ENCODE peak calls at places on chromosome 13, in six cellular contexts. J, I, F, Q, H and G are unnamed samples.

GRCh38 chr13:98252931-98253470 is 75.9 kb upstream of the RNF113B start:
- DNase-seq in J (no peak), I (no peak), F (no peak), Q (no peak), H (no peak), G (no peak)

GRCh38 chr13:31001647-31002046 is 69.2 kb downstream of the TEX26 start:
- DNase-seq in J (no peak), I (peak; percentile 13), F (no peak), Q (no peak), H (no peak), G (no peak)

GRCh38 chr13:44340508-44340907 is 33.1 kb upstream of the SERP2 start:
- DNase-seq in J (no peak), I (no peak), F (no peak), Q (no peak), H (no peak), G (no peak)

GRCh38 chr13:20553309-20553708 is 13.6 kb upstream of the IFT88 start:
- DNase-seq in J (no peak), I (no peak), F (no peak), Q (no peak), H (no peak), G (no peak)

GRCh38 chr13:38607136-38607535 is 79.7 kb upstream of the FREM2 start:
- DNase-seq in J (no peak), I (no peak), F (no peak), Q (no peak), H (no peak), G (no peak)

GRCh38 chr13:26324867-26325266 is 70.9 kb downstream of the CDK8 start:
- DNase-seq in J (no peak), I (no peak), F (no peak), Q (no peak), H (no peak), G (no peak)

GRCh38 chr13:112711528-112712265 is 21.9 kb downstream of the ATP11A start:
- DNase-seq in J (peak; percentile 85), I (peak; percentile 78), F (no peak), Q (peak; percentile 87), H (no peak), G (peak; percentile 93)

GRCh38 chr13:37716395-37716794 is 117.8 kb upstream of the POSTN start:
- DNase-seq in J (no peak), I (no peak), F (no peak), Q (no peak), H (no peak), G (no peak)

GRCh38 chr13:59478908-59479307 is 684.8 kb downstream of the DIAPH3 start:
- DNase-seq in J (no peak), I (no peak), F (no peak), Q (no peak), H (no peak), G (no peak)

GRCh38 chr13:38686635-38687245 is at the start of gene FREM2:
- DNase-seq in J (peak; percentile 65), I (peak; percentile 68), F (no peak), Q (peak; percentile 66), H (no peak), G (no peak)

GRCh38 chr13:95176611-95177259 is 124.5 kb downstream of the ABCC4 start:
- DNase-seq in J (no peak), I (no peak), F (no peak), Q (no peak), H (no peak), G (no peak)

GRCh38 chr13:98171806-98172569 is 5.1 kb downstream of the RNF113B start:
- DNase-seq in J (peak; percentile 29), I (no peak), F (no peak), Q (peak; percentile 78), H (no peak), G (peak; percentile 82)

GRCh38 chr13:114101325-114101821 is 31.1 kb downstream of the RASA3 start:
- DNase-seq in J (peak; percentile 31), I (no peak), F (no peak), Q (peak; percentile 82), H (no peak), G (peak; percentile 34)

GRCh38 chr13:22278336-22278929 is 607.6 kb downstream of the FGF9 start:
- DNase-seq in J (peak; percentile 18), I (peak; percentile 73), F (peak; percentile 32), Q (no peak), H (peak; percentile 54), G (no peak)

GRCh38 chr13:27972619-27972877 is 3.4 kb upstream of the CDX2 start:
- DNase-seq in J (no peak), I (no peak), F (no peak), Q (no peak), H (no peak), G (no peak)

GRCh38 chr13:28489975-28490550 is 4.9 kb downstream of the FLT1 start:
- DNase-seq in J (no peak), I (no peak), F (no peak), Q (no peak), H (no peak), G (no peak)

GRCh38 chr13:113489549-113490495 is 689 bp downstream of the DCUN1D2 start:
- DNase-seq in J (no peak), I (no peak), F (peak; percentile 43), Q (no peak), H (no peak), G (peak; percentile 76)

GRCh38 chr13:51397262-51397933 is 55.4 kb downstream of the INTS6 start:
- DNase-seq in J (peak; percentile 73), I (no peak), F (no peak), Q (no peak), H (no peak), G (peak; percentile 51)

GRCh38 chr13:107271226-107271625 is 703.3 kb upstream of the ARGLU1 start:
- DNase-seq in J (no peak), I (no peak), F (no peak), Q (no peak), H (no peak), G (no peak)

GRCh38 chr13:21641629-21642028 is 29.2 kb upstream of the FGF9 start:
- DNase-seq in J (no peak), I (no peak), F (no peak), Q (no peak), H (no peak), G (no peak)

GRCh38 chr13:109007946-109008345 is 378.5 kb downstream of the MYO16 start:
- DNase-seq in J (no peak), I (no peak), F (no peak), Q (no peak), H (no peak), G (no peak)

GRCh38 chr13:97068146-97068545 is 73.9 kb upstream of the OXGR1 start:
- DNase-seq in J (no peak), I (no peak), F (no peak), Q (no peak), H (no peak), G (no peak)

GRCh38 chr13:43433691-43434121 is 353.1 kb downstream of the ENOX1 start:
- DNase-seq in J (peak; percentile 83), I (no peak), F (no peak), Q (no peak), H (no peak), G (no peak)

GRCh38 chr13:98466634-98467236 is 110.2 kb downstream of the STK24 start:
- DNase-seq in J (no peak), I (no peak), F (no peak), Q (no peak), H (no peak), G (no peak)

GRCh38 chr13:75359266-75359665 is 122.7 kb downstream of the TBC1D4 start:
- DNase-seq in J (no peak), I (no peak), F (no peak), Q (no peak), H (no peak), G (no peak)

DNA sequence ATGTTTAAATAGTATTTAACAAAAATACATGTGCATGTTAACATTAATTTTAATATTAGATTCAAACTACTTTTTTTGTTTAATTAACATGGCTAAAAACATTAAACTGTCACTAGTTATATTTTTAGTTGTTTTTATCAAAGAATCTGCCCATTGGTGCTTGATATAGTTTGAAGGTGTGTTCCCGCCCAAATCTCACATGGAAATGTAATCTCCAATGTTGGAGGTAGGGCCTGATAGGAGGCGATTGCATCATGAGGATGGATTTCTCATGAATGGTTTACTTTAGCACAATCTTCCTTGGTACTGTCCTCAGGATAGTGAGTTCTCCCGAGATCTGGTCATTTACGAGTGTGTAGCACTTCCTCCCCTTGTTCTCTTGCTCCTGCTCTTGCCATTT is 2459.4 kb downstream of the PCDH9 start:
- DNase-seq in J (no peak), I (no peak), F (no peak), Q (no peak), H (no peak), G (no peak)
- H3K27ac ChIP-seq in J (no peak overlapping the region), I (no peak overlapping the region), F (no peak overlapping the region), Q (no peak overlapping the region), H (no peak overlapping the region), G (no peak overlapping the region)

DNA sequence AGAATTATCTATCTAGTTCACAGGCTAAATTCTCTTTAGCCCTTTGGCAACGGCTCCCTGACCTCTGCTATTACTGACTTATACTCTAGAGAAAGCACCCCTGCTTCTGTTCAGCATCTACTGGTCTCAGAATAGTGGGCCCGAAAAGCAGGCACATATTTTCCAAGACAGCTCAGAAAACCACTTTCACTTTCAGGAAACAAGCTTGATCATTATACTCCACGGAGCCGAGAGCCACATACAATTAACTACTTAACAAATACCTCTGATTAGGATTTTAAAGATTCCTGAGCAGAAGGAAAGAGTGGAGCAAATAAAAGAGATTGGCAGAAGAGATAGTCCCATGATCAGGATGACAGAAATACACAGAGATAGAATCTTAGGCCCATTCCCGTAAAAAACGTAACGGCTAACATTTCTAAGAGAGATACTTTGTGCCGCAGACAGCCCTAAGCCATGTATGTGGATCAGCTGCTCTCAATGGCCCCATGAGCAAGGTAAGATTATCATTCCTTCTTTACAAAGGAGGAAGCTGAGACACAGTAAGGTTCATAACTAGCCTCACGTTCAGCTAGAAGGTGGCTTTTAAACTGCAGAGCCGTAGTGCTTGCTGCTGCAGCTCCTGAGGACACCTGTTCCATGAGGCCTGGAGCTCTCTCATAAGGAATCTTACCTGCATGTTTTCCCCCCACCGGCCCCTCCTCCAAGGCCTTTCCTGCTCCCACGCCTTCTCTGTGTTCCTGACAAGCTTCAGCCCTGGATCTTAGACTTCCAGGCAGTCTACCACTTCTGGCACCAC is 227.2 kb downstream of the FOXO1 start:
- DNase-seq in J (no peak), I (no peak), F (peak; percentile 55), Q (no peak), H (no peak), G (peak; percentile 21)
- H3K4me3 ChIP-seq in J (peak overlapping the region; percentile 32), I (peak overlapping the region; percentile 5), F (peak overlapping the region; percentile 11), Q (no peak overlapping the region), H (peak overlapping the region; percentile 3), G (peak overlapping the region; percentile 29)

GRCh38 chr13:80524447-80525215 is 183.7 kb upstream of the SPRY2 start:
- DNase-seq in J (no peak), I (no peak), F (no peak), Q (no peak), H (no peak), G (no peak)
- H3K27ac ChIP-seq in J (no peak overlapping the region), I (no peak overlapping the region), F (no peak overlapping the region), Q (no peak overlapping the region), H (no peak overlapping the region), G (no peak overlapping the region)

DNA sequence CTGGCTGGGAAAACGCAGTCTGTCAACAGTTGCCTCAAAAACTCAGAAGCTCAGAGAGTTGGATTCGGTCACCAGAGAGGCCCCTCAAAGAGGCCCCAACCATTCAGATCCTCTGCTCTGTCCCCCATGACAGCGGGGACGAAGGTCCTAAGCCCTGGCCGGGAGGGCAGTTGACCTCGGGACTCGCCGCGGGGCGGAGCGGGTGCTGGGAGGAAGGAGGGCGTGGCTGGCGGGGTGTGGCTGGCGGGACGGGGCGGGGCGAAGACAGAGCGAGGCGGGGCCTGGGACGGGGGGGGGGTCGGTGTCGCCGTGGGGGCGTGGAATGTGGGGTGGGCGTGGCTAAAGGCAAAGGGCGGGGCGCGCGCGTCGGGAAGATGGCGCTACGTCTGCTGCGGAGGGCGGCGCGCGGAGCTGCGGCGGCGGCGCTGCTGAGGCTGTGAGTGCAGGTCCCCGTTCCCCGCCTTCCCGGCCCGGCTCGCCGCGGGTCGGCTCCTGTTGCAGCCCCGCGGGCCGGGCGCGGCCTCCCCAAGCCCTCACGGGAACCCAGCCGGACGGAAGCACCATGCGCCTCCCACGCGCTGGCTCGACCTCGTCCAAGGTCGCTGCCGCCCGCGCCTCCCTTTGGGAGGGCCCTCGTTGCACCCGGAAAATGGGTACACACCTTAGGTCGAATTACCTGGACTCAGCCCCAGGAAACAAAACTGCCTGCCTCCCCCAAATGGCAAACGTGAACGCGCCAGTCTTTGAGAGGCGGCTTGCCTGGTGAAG is 105.2 kb downstream of the TM9SF2 start:
- DNase-seq in J (peak; percentile 85), I (peak; percentile 93), F (peak; percentile 81), Q (peak; percentile 98), H (peak; percentile 82), G (peak; percentile 93)
- H3K4me3 ChIP-seq in J (peak within 1 kb of the TSS; percentile 72), I (peak within 1 kb of the TSS; percentile 65), F (peak within 1 kb of the TSS; percentile 75), Q (peak within 1 kb of the TSS; percentile 78), H (peak within 1 kb of the TSS; percentile 93), G (peak within 1 kb of the TSS; percentile 78)